ENCODE peak calls at places on chromosomes 7 and 10, in seven cellular contexts. D, R, U, E, I, Y and P are unnamed samples.

GRCh38 chr10:47043928-47044544 is 132.8 kb downstream of the PTPN20 start:
- DNase-seq in D (no peak), E (no peak), U (no peak), Y (no peak), R (no peak), I (no peak), P (no peak)

GRCh38 chr10:116088985-116089384 is 184.0 kb downstream of the GFRA1 start:
- DNase-seq in D (no peak), I (peak; percentile 16), R (no peak), Y (no peak), U (no peak), E (no peak), P (no peak)

GRCh38 chr7:805261-805660 is 27.0 kb upstream of the SUN1 start:
- DNase-seq in I (peak; percentile 55), Y (no peak), U (no peak), R (no peak), D (no peak), E (no peak), P (no peak)

GRCh38 chr10:85741626-85742300 is 624.8 kb downstream of the GRID1 start:
- DNase-seq in I (no peak), R (no peak), D (no peak), U (no peak), E (no peak), Y (no peak), P (no peak)

GRCh38 chr7:18064242-18064838 is 36.7 kb upstream of the PRPS1L1 start:
- DNase-seq in D (peak; percentile 48), E (peak; percentile 14), Y (peak; percentile 80), R (peak; percentile 68), U (no peak), I (peak; percentile 20), P (peak; percentile 67)

GRCh38 chr7:96685353-96685752 is 24.3 kb downstream of the SEM1 start:
- DNase-seq in D (no peak), U (no peak), R (no peak), Y (no peak), I (no peak), E (no peak), P (no peak)

GRCh38 chr10:79399242-79399831 is 46.1 kb downstream of the ZCCHC24 start:
- DNase-seq in Y (peak; percentile 69), R (peak; percentile 87), U (peak; percentile 95), I (peak; percentile 98), D (no peak), E (peak; percentile 30), P (peak; percentile 80)

GRCh38 chr7:102395958-102396709 is at the start of gene PRKRIP1:
- DNase-seq in E (peak; percentile 95), I (peak; percentile 98), U (peak; percentile 92), R (peak; percentile 99), Y (peak; percentile 90), D (peak; percentile 98), P (peak; percentile 98)

GRCh38 chr7:44324204-44325126 is 929 bp downstream of the CAMK2B start:
- DNase-seq in Y (peak; percentile 58), I (no peak), R (no peak), U (no peak), D (no peak), E (no peak), P (no peak)

GRCh38 chr7:28089120-28089714 is 91.4 kb downstream of the JAZF1 start:
- DNase-seq in I (no peak), U (no peak), D (no peak), R (no peak), Y (no peak), E (no peak), P (no peak)

GRCh38 chr10:72954596-72955569 is at the start of gene PLA2G12B:
- DNase-seq in Y (no peak), R (no peak), U (no peak), D (no peak), I (no peak), E (peak; percentile 42), P (no peak)

GRCh38 chr10:89416465-89416864 is 2.1 kb downstream of the IFIT5 start:
- DNase-seq in I (no peak), Y (no peak), E (no peak), U (no peak), D (no peak), R (no peak), P (no peak)

GRCh38 chr10:12835709-12836108 is 165.8 kb downstream of the CCDC3 start:
- DNase-seq in Y (no peak), E (no peak), R (peak; percentile 32), U (peak; percentile 71), D (no peak), I (peak; percentile 57), P (no peak)

GRCh38 chr10:106919798-106920382 is 244.6 kb downstream of the SORCS1 start:
- DNase-seq in D (no peak), I (no peak), U (no peak), Y (no peak), R (peak; percentile 31), E (no peak), P (no peak)

GRCh38 chr7:157485961-157486510 is 149.2 kb downstream of the DNAJB6 start:
- DNase-seq in D (no peak), U (no peak), Y (no peak), E (no peak), R (no peak), I (no peak), P (no peak)

GRCh38 chr10:112490543-112490942 is 43.5 kb downstream of the VTI1A start:
- DNase-seq in Y (no peak), E (no peak), R (peak; percentile 82), D (no peak), I (no peak), U (peak; percentile 2), P (no peak)

GRCh38 chr7:23237000-23237399 is 9.6 kb upstream of the GPNMB start:
- DNase-seq in Y (no peak), I (no peak), E (no peak), U (no peak), R (no peak), D (no peak), P (no peak)

GRCh38 chr7:22942191-22942590 is 71.7 kb downstream of the HYCC1 start:
- DNase-seq in E (no peak), U (no peak), D (peak; percentile 11), Y (no peak), R (peak; percentile 73), I (no peak), P (no peak)

GRCh38 chr7:47905071-47905920 is 43.0 kb downstream of the PKD1L1 start:
- DNase-seq in E (peak; percentile 29), I (peak; percentile 5), U (no peak), D (no peak), R (peak; percentile 83), Y (no peak), P (no peak)

DNA sequence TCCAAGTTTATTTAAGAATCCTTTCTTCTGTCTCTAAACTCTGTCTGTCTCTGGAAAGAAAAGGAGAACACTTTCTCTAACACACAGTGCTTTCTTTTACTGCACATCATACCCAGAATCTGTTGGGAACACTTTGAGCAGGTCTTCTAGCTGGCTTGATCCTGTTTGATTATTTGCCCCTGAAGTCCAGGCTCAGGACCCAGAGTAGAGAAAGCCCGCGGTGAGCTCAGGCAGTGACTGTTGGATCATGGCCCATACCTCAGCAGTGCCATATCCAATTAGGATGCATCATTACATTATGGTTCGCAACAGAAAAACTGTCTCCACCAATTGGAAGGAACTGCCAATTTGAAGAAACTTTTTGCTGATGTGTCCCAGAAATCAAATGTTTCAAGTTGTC is 51.4 kb downstream of the ATOH7 start:
- DNase-seq in U (no peak), E (no peak), R (no peak), D (no peak), I (no peak), Y (no peak), P (no peak)
- H3K18ac ChIP-seq in U (no peak overlapping the region), E (no peak overlapping the region), R (no peak overlapping the region), D (no peak overlapping the region), I (no peak overlapping the region), Y (no peak overlapping the region), P (no peak overlapping the region)

DNA sequence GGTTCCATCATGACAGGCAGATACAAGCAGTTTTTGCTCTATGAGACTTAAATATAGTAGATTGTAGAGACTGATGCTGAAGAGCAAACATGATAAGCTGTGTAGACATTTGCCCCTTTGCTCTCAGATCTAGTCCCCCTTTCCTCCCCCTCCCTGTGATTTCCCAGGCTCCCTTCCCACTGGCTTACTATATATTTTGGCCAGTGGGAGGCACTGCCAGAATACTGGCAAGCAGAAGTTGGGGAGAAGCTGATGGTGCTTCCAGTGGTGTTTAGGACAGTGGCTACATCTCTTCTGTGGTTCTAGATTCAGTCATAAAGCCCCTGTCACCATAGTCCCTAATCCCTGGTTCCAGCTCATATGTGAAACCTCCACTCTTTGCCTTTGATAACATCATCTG is 156.1 kb upstream of the STEAP4 start:
- DNase-seq in Y (no peak), I (no peak), E (no peak), D (no peak), U (no peak), R (no peak), P (no peak)
- H3K18ac ChIP-seq in Y (no peak overlapping the region), I (no peak overlapping the region), E (no peak overlapping the region), D (no peak overlapping the region), U (no peak overlapping the region), R (no peak overlapping the region), P (no peak overlapping the region)

DNA sequence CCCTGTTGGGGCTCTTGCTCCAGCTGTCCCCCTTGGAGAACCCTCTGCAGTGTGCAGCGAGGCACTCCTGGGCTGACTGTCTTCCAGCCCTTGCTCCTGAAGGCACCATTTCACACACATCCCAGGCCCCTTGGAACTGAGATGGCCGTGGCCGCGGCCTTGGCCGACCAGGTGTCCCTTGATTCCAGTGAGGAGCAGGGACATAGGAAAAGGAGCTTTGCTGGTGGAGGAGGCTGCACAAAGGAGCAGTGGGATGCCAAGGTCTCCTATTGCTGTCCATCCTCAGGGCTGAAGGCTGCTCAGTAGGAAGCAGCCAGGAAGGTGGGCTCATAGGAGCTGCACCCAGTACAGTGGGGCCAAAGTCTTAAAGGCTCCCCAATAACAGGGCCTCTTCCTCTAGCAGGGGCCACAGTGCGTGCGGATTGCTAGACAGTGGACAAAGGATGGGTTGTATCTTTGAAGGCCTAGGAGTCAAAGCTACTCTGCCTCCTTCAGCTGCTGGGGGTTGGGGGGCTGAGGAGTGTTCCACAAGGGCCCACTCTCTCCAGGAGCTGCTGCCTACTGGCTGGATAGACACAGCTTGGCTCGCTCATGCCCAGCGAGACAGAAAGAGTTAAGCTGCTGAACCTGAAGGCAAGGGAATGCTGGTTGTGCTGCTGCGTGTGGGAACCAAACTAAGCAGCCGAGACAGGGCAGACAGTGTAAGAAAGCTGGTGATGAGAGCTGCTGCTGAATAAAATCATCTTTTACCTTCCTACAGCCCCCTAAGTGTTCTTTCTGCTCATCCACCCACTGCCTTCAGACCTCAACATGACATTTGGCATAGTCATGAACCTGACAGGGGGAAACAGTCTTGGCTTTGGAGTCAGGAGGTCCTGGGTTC is 891.9 kb upstream of the ZNF722 start:
- DNase-seq in E (no peak), Y (no peak), D (no peak), U (no peak), R (no peak), I (no peak), P (no peak)
- H3K18ac ChIP-seq in E (no peak overlapping the region), Y (no peak overlapping the region), D (no peak overlapping the region), U (no peak overlapping the region), R (no peak overlapping the region), I (no peak overlapping the region), P (no peak overlapping the region)

GRCh38 chr10:50419756-50420155 is 168.4 kb upstream of the ASAH2 start:
- DNase-seq in I (no peak), E (no peak), Y (no peak), U (no peak), R (no peak), D (no peak), P (no peak)
- H3K18ac ChIP-seq in I (no peak overlapping the region), E (no peak overlapping the region), Y (no peak overlapping the region), U (no peak overlapping the region), R (no peak overlapping the region), D (no peak overlapping the region), P (no peak overlapping the region)

DNA sequence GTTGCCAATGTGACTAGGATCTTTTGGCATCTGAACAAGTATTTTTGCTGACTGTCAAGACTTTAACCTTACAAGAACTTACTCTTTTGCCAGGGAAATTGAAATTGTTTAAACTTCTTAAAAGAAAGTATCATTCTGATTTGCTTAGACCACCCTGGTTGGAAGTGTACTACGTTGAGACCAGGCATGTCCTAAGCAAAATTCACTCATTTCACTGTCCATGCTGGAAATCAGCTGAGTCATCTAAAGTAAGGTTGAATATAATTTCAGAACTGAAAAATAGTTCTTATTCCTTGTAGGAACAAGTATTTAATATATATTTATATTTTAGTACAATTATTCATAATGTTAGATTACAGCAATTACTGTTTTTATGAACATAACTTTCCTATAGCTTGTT is 78.4 kb upstream of the LYZL1 start:
- DNase-seq in R (no peak), U (no peak), E (no peak), I (no peak), D (no peak), Y (no peak), P (no peak)
- H3K18ac ChIP-seq in R (no peak overlapping the region), U (no peak overlapping the region), E (no peak overlapping the region), I (no peak overlapping the region), D (no peak overlapping the region), Y (no peak overlapping the region), P (no peak overlapping the region)